ENCODE peak calls at places on chromosome 6, in eight cellular contexts. W, A, O, Z, G, X, K and E are unnamed samples.
A peak's percentile ranks its signal among the peaks of the same experiment; 100 is the strongest.

GRCh38 chr6:65638047-65638831 is 68.8 kb downstream of the EYS start:
- DNase-seq in O (no peak), X (no peak), A (no peak), K (no peak), W (no peak), G (no peak), Z (no peak), E (no peak)

GRCh38 chr6:110328231-110328630 is 29.9 kb downstream of the METTL24 start:
- DNase-seq in W (no peak), O (peak; percentile 84), K (no peak), A (no peak), Z (no peak), X (peak; percentile 83), G (no peak), E (no peak)

GRCh38 chr6:17580518-17581048 is 19.5 kb upstream of the FAM8A1 start:
- DNase-seq in W (peak; percentile 68), O (peak; percentile 55), A (no peak), X (peak; percentile 29), K (no peak), G (peak; percentile 68), Z (no peak), E (peak; percentile 28)

GRCh38 chr6:21121737-21122136 is 471.8 kb upstream of the SOX4 start:
- DNase-seq in Z (no peak), O (no peak), G (no peak), A (no peak), W (no peak), X (no peak), K (no peak), E (no peak)

GRCh38 chr6:830667-831327 is 137.9 kb upstream of the EXOC2 start:
- DNase-seq in A (no peak), K (no peak), G (no peak), W (no peak), Z (no peak), O (no peak), X (no peak), E (no peak)

GRCh38 chr6:79267128-79267527 is 32.6 kb upstream of the HMGN3 start:
- DNase-seq in X (no peak), W (no peak), A (no peak), Z (no peak), K (no peak), O (no peak), G (no peak), E (no peak)

GRCh38 chr6:166500246-166500645 is 86.2 kb downstream of the RAMACL start:
- DNase-seq in O (no peak), K (no peak), G (no peak), X (no peak), Z (no peak), A (no peak), W (no peak), E (no peak)

GRCh38 chr6:21772467-21772866 is 178.9 kb downstream of the SOX4 start:
- DNase-seq in Z (no peak), W (no peak), X (no peak), G (no peak), A (no peak), K (no peak), O (no peak), E (no peak)

GRCh38 chr6:1662532-1662931 is 52.8 kb downstream of the FOXC1 start:
- DNase-seq in G (no peak), O (no peak), A (peak; percentile 69), W (no peak), Z (no peak), K (no peak), X (no peak), E (no peak)

GRCh38 chr6:72657798-72658197 is 35.9 kb downstream of the KCNQ5 start:
- DNase-seq in Z (no peak), X (peak; percentile 22), W (no peak), A (no peak), G (no peak), O (peak; percentile 53), K (no peak), E (no peak)

GRCh38 chr6:137493218-137494038 is 766 bp downstream of the OLIG3 start:
- DNase-seq in X (no peak), K (no peak), G (peak; percentile 55), W (no peak), Z (peak; percentile 50), A (no peak), O (no peak), E (no peak)

GRCh38 chr6:7938562-7939185 is 28.1 kb upstream of the TXNDC5 start:
- DNase-seq in A (no peak), O (no peak), Z (no peak), W (no peak), X (no peak), K (no peak), G (no peak), E (no peak)

GRCh38 chr6:18414102-18414501 is 27.0 kb downstream of the RNF144B start:
- DNase-seq in W (no peak), G (no peak), Z (no peak), A (no peak), O (no peak), X (no peak), K (no peak), E (no peak)

GRCh38 chr6:103183831-103184411 is 1675.8 kb downstream of the HACE1 start:
- DNase-seq in O (no peak), K (no peak), Z (no peak), W (no peak), X (no peak), A (no peak), G (no peak), E (no peak)

GRCh38 chr6:28776269-28777146 is 147.3 kb downstream of the TRIM27 start:
- DNase-seq in A (no peak), W (no peak), X (no peak), K (no peak), G (no peak), Z (no peak), O (no peak), E (no peak)

GRCh38 chr6:143678980-143679379 is 1.2 kb downstream of the PHACTR2 start:
- DNase-seq in O (no peak), K (no peak), A (no peak), Z (no peak), W (no peak), X (no peak), G (no peak), E (no peak)

GRCh38 chr6:21949211-21949801 is 347.5 kb downstream of the PRL start:
- DNase-seq in G (no peak), Z (no peak), A (no peak), K (no peak), X (peak; percentile 84), W (no peak), O (peak; percentile 83), E (no peak)

GRCh38 chr6:116072368-116072767 is 11.7 kb upstream of the FRK start:
- DNase-seq in G (no peak), Z (no peak), K (no peak), A (no peak), X (no peak), O (no peak), W (no peak), E (no peak)

GRCh38 chr6:26249959-26250805 is 114.8 kb upstream of the BTN3A2 start:
- DNase-seq in Z (peak; percentile 68), W (no peak), K (no peak), G (peak; percentile 71), A (no peak), X (peak; percentile 74), O (peak; percentile 84), E (no peak)

GRCh38 chr6:22727709-22728108 is 158.3 kb downstream of the HDGFL1 start:
- DNase-seq in K (no peak), G (no peak), X (peak; percentile 3), A (peak; percentile 33), W (peak; percentile 39), O (peak; percentile 12), Z (no peak), E (no peak)

GRCh38 chr6:159788757-159789376 is 535 bp downstream of the TCP1 start:
- DNase-seq in X (peak; percentile 9), G (peak; percentile 63), Z (peak; percentile 81), A (no peak), K (no peak), O (peak; percentile 41), W (no peak), E (peak; percentile 75)

GRCh38 chr6:169971171-169971861 is 219.9 kb downstream of the ERMARD start:
- DNase-seq in O (no peak), Z (no peak), W (peak; percentile 24), K (no peak), G (peak; percentile 44), X (no peak), A (no peak), E (no peak)

GRCh38 chr6:39927159-39927558 is 7.1 kb downstream of the MOCS1 start:
- DNase-seq in G (no peak), X (peak; percentile 52), K (peak; percentile 26), Z (no peak), W (no peak), A (no peak), O (peak; percentile 63), E (no peak)

GRCh38 chr6:37204014-37204751 is 34.2 kb downstream of the PIM1 start:
- DNase-seq in A (no peak), X (peak; percentile 38), O (peak; percentile 46), G (peak; percentile 63), Z (no peak), K (no peak), W (peak; percentile 64), E (no peak)
- H3K4me3 ChIP-seq in A (no peak overlapping the region), X (no peak overlapping the region), O (no peak overlapping the region), G (no peak overlapping the region), Z (no peak overlapping the region), K (no peak overlapping the region), W (no peak overlapping the region), E (no peak overlapping the region)

GRCh38 chr6:44010411-44011349 is 116.6 kb downstream of the MRPL14 start:
- DNase-seq in O (peak; percentile 99), K (peak; percentile 74), A (peak; percentile 96), W (no peak), G (no peak), X (peak; percentile 98), Z (peak; percentile 48), E (peak; percentile 60)
- H3K27ac ChIP-seq in O (peak overlapping the region; percentile 98), K (peak overlapping the region; percentile 24), A (peak overlapping the region; percentile 93), W (no peak overlapping the region), G (no peak overlapping the region), X (peak overlapping the region; percentile 88), Z (no peak overlapping the region), E (no peak overlapping the region)

DNA sequence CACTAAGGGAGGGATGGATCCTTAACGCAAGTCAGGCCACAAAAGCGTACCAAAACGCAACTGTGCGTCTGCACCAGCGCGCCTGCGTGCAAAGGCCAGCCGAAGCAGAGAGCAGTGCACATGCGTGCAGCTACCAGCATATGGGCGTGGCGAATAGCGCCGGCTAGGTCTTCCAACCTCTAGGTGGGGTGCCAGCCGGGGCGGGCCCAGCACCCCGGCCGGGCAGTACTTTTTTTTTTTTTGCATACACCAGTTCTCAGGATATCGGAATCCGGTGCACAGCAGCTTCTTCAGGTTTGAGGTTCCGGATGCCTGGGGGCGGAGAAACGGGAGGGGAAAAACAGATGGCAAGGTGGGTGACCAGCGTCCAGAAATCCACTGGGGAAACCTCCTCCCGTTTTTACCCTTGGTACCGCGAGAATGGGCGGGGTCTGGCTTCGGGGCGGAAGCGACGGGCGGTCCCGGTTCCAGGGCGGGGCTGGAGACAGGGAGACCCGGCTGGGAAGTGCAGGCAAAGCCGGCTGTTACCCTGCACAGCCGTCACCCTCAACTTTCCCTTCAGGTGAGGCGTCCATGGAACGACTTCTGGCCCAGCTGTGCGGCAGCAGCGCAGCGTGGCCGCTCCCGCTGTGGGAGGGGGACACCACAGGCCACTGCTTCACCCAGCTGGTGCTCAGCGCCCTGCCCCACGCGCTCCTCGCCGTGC is at the start of gene ABCC10:
- DNase-seq in Z (peak; percentile 96), K (peak; percentile 88), W (peak; percentile 96), A (peak; percentile 89), O (peak; percentile 96), X (peak; percentile 95), G (peak; percentile 97), E (peak; percentile 96)
- TF ChIP-seq CTCF in Z (peak; percentile 32), K (peak; percentile 28), W (peak; percentile 43), A (peak; percentile 56), O (peak; percentile 44), X (peak; percentile 25), G (peak; percentile 50), E (peak; percentile 37)

GRCh38 chr6:33787336-33787953 is 1.5 kb downstream of the LEMD2 start:
- DNase-seq in K (no peak), G (no peak), O (peak; percentile 63), A (no peak), Z (no peak), W (no peak), X (peak; percentile 54), E (no peak)
- H3K4me3 ChIP-seq in K (peak overlapping the region; percentile 56), G (peak overlapping the region; percentile 90), O (peak overlapping the region; percentile 69), A (peak overlapping the region; percentile 69), Z (peak overlapping the region; percentile 92), W (peak overlapping the region; percentile 82), X (peak overlapping the region; percentile 75), E (peak overlapping the region; percentile 89)